ENCODE peak calls at places on chromosome 2, in four cellular contexts. S, T, M and W are unnamed samples.

GRCh38 chr2:19569300-19569791 is 210.9 kb upstream of the OSR1 start:
- DNase-seq in T (no peak), M (no peak), S (peak; percentile 82), W (no peak)

GRCh38 chr2:68258854-68259253 is 6.5 kb upstream of the PPP3R1 start:
- DNase-seq in T (no peak), S (no peak), M (no peak), W (no peak)

GRCh38 chr2:20400787-20401494 is 45.9 kb upstream of the RHOB start:
- DNase-seq in T (no peak), M (no peak), S (peak; percentile 8), W (no peak)

GRCh38 chr2:156322103-156322671 is 10.3 kb downstream of the NR4A2 start:
- DNase-seq in M (peak; percentile 47), T (no peak), S (no peak), W (no peak)

GRCh38 chr2:230927711-230928341 is 2.8 kb upstream of the GPR55 start:
- DNase-seq in T (no peak), M (peak; percentile 76), S (no peak), W (no peak)

GRCh38 chr2:197378494-197378972 is 56.3 kb downstream of the SF3B1 start:
- DNase-seq in T (peak; percentile 67), M (no peak), S (no peak), W (no peak)

GRCh38 chr2:40431600-40431955 is 20.3 kb downstream of the SLC8A1 start:
- DNase-seq in M (no peak), S (no peak), T (peak; percentile 52), W (peak; percentile 57)

GRCh38 chr2:218853766-218854165 is 5.8 kb upstream of the WNT6 start:
- DNase-seq in S (peak; percentile 76), T (peak; percentile 98), M (no peak), W (no peak)

GRCh38 chr2:3535794-3536681 is 16.7 kb upstream of the ADI1 start:
- DNase-seq in T (no peak), M (no peak), S (peak; percentile 93), W (peak; percentile 75)

GRCh38 chr2:17506736-17507616 is 11.3 kb downstream of the RAD51AP2 start:
- DNase-seq in M (no peak), T (no peak), S (no peak), W (no peak)

GRCh38 chr2:101179982-101180381 is 28.8 kb upstream of the TBC1D8 start:
- DNase-seq in M (no peak), S (no peak), T (peak; percentile 52), W (no peak)

GRCh38 chr2:117360586-117360985 is 453.9 kb upstream of the DDX18 start:
- DNase-seq in M (no peak), S (no peak), T (no peak), W (no peak)

GRCh38 chr2:932320-933221 is 18.1 kb upstream of the SNTG2 start:
- DNase-seq in M (no peak), T (no peak), S (no peak), W (no peak)

GRCh38 chr2:188610827-188611226 is 319.2 kb downstream of the GULP1 start:
- DNase-seq in T (peak; percentile 5), M (no peak), S (no peak), W (no peak)

GRCh38 chr2:119208791-119209203 is 14.8 kb upstream of the STEAP3 start:
- DNase-seq in T (peak; percentile 23), S (peak; percentile 99), M (no peak), W (no peak)

GRCh38 chr2:54255230-54256090 is 569 bp downstream of the TSPYL6 start:
- DNase-seq in S (no peak), T (no peak), M (peak; percentile 68), W (no peak)

GRCh38 chr2:54256091-54256694 is at the start of gene TSPYL6:
- DNase-seq in M (no peak), S (no peak), T (no peak), W (no peak)

GRCh38 chr2:54259413-54260240 is 3.6 kb upstream of the TSPYL6 start:
- DNase-seq in T (no peak), M (no peak), S (peak; percentile 28), W (no peak)

GRCh38 chr2:54260241-54260495 is 4.1 kb upstream of the TSPYL6 start:
- DNase-seq in S (no peak), M (no peak), T (no peak), W (no peak)

DNA sequence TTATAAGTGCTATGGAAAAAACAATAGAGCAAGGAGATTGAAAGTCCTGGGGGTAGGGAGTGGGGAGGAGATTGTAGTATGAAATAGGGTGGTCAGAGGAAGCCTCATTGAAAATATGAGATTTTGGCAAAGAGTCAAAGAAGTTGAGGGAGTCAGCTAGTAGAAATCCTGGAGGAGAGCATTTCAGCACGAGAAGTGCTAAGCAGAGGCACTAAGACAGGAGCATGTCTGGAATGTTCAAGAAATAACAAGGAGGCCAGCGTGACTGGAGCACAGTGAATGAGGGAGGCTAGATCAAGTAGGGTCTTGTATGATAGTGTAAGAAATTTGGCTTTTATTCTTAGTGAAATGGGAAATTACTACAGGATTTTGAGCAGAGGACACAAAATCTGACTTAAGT is 2.1 kb upstream of the TSPYL6 start:
- DNase-seq in M (no peak), T (no peak), S (no peak), W (no peak)
- TF ChIP-seq CTCF in M (no peak), T (no peak), S (no peak), W (no peak)

DNA sequence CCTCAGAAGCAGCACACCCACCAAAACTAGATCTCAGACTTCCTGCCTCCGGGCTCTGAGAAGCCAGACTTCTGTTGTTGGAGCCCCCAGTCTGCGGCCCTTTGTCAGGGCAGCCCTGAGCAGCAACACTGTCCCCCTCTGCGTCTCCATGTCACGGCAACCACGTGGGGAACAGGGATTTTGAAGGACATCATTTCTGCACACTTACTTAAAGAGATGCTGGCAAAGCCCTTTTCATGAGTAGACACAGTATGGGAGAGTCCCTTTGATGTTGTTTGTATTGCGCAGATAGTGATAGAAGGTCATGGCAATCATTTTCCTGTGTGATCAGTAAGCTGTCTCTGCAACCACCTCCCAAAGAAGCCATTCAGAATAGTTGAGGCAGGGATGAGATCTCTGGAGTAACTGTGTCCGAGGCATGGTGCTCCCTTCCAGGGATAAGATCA is 69.1 kb upstream of the ID2 start:
- DNase-seq in M (no peak), T (no peak), S (no peak), W (no peak)
- H3K4me3 ChIP-seq in M (no peak overlapping the region), T (no peak overlapping the region), S (no peak overlapping the region), W (no peak overlapping the region)

DNA sequence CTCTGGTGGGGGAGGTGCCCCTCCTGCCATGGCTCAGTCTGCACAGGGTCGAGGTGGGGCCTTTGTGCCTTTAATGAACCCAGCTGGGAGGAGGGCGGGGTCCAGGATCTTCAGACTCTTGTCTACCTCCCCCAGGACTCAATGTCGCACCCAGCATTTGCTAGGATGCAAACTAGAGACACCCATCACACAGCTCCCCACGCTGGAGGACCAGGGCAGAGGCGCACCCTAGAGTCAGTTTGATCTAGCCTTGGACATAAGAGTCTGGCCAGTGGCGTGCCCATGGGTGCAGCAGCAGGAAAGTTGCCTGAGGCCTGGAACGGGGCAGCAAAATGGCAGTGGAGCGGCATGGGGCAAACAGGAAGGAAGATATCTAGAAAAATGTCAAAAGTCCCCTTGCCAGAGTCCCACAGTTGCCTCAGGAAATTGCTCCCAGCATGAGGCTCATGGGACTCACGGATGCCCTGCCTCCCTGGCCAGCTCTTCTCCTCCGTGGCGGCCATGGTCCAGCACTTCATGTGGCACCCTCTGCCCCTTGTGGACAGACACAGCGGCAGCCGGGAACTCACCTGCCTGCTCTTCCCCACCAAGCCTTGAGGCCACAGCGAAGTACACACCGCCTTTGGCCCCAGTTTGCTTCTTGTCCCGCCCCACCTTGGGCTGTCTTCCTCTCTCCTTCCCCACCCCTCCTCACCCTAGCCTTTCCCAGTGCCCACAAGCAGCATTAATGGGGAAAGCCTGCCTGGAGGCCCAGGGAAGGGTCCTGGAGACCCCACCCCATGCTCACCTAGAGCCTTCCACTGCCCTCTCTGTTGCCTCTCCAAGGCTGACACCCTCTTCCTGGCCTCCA is 17.7 kb downstream of the SH2D6 start:
- DNase-seq in M (no peak), S (no peak), T (peak; percentile 59), W (no peak)
- TF ChIP-seq CTCF in M (no peak), S (no peak), T (peak; percentile 18), W (no peak)

DNA sequence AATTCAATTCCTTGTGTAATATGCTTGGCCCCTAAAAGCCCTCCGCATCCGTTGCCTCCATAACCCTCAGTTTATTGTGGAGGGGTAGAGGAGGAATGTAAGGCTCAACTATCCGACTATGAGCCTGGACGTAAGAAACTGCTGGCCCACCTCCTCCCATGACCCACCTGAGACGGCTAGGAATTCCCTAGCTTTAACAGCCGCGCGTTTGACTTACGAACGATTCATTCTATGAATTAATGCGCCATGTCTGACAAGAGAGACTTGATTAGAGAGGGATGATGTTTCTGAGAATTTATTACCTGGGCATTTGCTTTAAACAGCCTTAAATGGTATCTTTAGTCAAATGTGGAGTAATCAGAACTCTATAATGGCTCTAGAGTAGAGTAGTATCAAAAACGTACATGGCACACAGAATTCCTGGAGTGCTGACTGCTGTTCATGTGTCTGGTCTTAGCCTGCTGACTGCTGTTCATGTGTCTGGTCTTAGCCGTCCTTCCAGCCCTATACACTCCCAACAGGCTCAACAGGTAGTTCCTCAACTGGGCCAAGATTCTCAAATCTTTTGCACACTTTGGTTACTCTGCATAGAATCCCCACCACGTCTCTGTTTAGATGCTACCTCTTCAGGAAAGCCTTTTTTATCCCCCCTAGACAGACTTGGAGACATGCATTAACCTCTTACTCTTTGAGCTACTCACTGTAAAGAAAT is 899 bp upstream of the GFPT1 start:
- DNase-seq in T (peak; percentile 39), S (no peak), M (no peak), W (no peak)
- H3K4me3 ChIP-seq in T (peak overlapping the region; percentile 71), S (peak overlapping the region; percentile 90), M (peak overlapping the region; percentile 90), W (peak overlapping the region; percentile 72)

GRCh38 chr2:64979744-64980143 is 9.5 kb upstream of the SLC1A4 start:
- DNase-seq in M (no peak), T (no peak), S (no peak), W (no peak)
- TF ChIP-seq CTCF in M (no peak), T (no peak), S (no peak), W (no peak)

GRCh38 chr2:191113761-191114160 is 37.0 kb downstream of the STAT4 start:
- DNase-seq in S (no peak), M (no peak), T (no peak), W (no peak)
- H3K4me3 ChIP-seq in S (no peak overlapping the region), M (no peak overlapping the region), T (no peak overlapping the region), W (no peak overlapping the region)

DNA sequence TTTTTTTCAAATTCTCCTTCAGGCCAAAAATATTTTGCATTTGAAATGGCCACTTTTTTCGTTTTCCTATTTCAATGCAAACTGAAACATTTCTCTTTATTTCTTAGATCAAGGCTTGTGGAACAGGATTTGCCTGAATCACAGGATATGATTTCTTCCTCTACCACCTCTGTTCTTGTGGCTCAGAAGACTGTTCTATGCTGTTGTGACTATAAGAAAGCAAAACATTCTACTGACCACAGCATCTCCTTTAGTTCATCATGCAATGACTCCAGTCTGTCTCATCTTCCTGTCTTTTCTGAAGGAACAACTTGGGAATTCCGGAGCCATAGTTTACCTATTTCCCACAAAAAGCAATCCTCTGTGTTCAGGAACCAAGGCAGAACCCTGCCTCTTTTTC is 16.2 kb upstream of the ZNF512 start:
- DNase-seq in T (no peak), S (no peak), M (no peak), W (no peak)
- TF ChIP-seq CTCF in T (no peak), S (no peak), M (no peak), W (no peak)

GRCh38 chr2:36371070-36371962 is 15.7 kb downstream of the CRIM1 start:
- DNase-seq in M (no peak), T (no peak), S (peak; percentile 58), W (no peak)
- H3K4me3 ChIP-seq in M (no peak overlapping the region), T (no peak overlapping the region), S (peak overlapping the region; percentile 29), W (no peak overlapping the region)